ENCODE peak calls at places on chromosome 1, in seven cellular contexts. Y is dorsolateral prefrontal cortex, H is OCI-LY7, G is thoracic aorta, X is tibial artery, I is endodermal cell, A is colonic mucosa. R is an unnamed sample.

GRCh38 chr1:189237008-189237407 is 1240.7 kb downstream of the BRINP3 start:
- DNase-seq in Y (no peak), H (no peak), G (no peak), X (no peak), I (no peak), A (no peak), R (no peak)

GRCh38 chr1:30251451-30251850 is 471.9 kb downstream of the MATN1 start:
- DNase-seq in Y (no peak), H (no peak), G (no peak), X (no peak), I (no peak), A (no peak), R (no peak)

GRCh38 chr1:209808059-209808494 is 2.1 kb upstream of the IRF6 start:
- DNase-seq in Y (no peak), H (no peak), G (no peak), X (no peak), I (no peak), A (peak; percentile 71), R (no peak)

GRCh38 chr1:14896381-14897079 is 257.0 kb upstream of the TMEM51 start:
- DNase-seq in Y (no peak), H (no peak), G (no peak), X (no peak), I (no peak), A (no peak), R (no peak)

GRCh38 chr1:219917851-219918466 is 10.4 kb downstream of the SLC30A10 start:
- DNase-seq in Y (no peak), H (no peak), G (no peak), X (no peak), I (no peak), A (no peak), R (no peak)

GRCh38 chr1:66768935-66769334 is 16.7 kb downstream of the DYNLT5 start:
- DNase-seq in Y (no peak), H (peak; percentile 94), G (no peak), X (no peak), I (no peak), A (no peak), R (no peak)

GRCh38 chr1:219066098-219066497 is 107.6 kb upstream of the LYPLAL1 start:
- DNase-seq in Y (no peak), H (no peak), G (no peak), X (no peak), I (no peak), A (no peak), R (no peak)

GRCh38 chr1:85815906-85816305 is 107.7 kb upstream of the ZNHIT6 start:
- DNase-seq in Y (no peak), H (no peak), G (peak; percentile 3), X (peak; percentile 70), I (no peak), A (no peak), R (no peak)

GRCh38 chr1:75632350-75632949 is 21.5 kb upstream of the SLC44A5 start:
- DNase-seq in Y (no peak), H (peak; percentile 14), G (no peak), X (no peak), I (no peak), A (no peak), R (no peak)

GRCh38 chr1:222385973-222386372 is 161.9 kb downstream of the HHIPL2 start:
- DNase-seq in Y (no peak), H (no peak), G (no peak), X (no peak), I (no peak), A (no peak), R (no peak)

GRCh38 chr1:203011582-203011981 is 4.4 kb downstream of the TMEM183A start:
- DNase-seq in Y (no peak), H (no peak), G (no peak), X (no peak), I (no peak), A (no peak), R (no peak)

GRCh38 chr1:78839704-78840277 is 166.7 kb downstream of the ADGRL4 start:
- DNase-seq in Y (peak; percentile 3), H (peak; percentile 52), G (no peak), X (peak; percentile 22), I (peak; percentile 69), A (peak; percentile 25), R (peak; percentile 83)

GRCh38 chr1:245469734-245470133 is 314.9 kb downstream of the KIF26B start:
- DNase-seq in Y (no peak), H (no peak), G (no peak), X (no peak), I (no peak), A (no peak), R (no peak)

GRCh38 chr1:156893048-156893953 is at the start of gene PEAR1:
- DNase-seq in Y (no peak), H (no peak), G (no peak), X (peak; percentile 47), I (peak; percentile 85), A (no peak), R (no peak)

GRCh38 chr1:47262787-47263413 is 30.9 kb upstream of the TAL1 start:
- DNase-seq in Y (no peak), H (peak; percentile 53), G (no peak), X (no peak), I (peak; percentile 85), A (peak; percentile 60), R (peak; percentile 52)

GRCh38 chr1:193103759-193104495 is 1.3 kb downstream of the GLRX2 start:
- DNase-seq in Y (no peak), H (no peak), G (no peak), X (no peak), I (no peak), A (no peak), R (no peak)

GRCh38 chr1:26827663-26828062 is 1.2 kb downstream of the ZDHHC18 start:
- DNase-seq in Y (no peak), H (no peak), G (no peak), X (no peak), I (peak; percentile 71), A (no peak), R (no peak)

GRCh38 chr1:36087233-36088123 is 1.2 kb upstream of the ADPRS start:
- DNase-seq in Y (no peak), H (no peak), G (no peak), X (no peak), I (peak; percentile 58), A (no peak), R (no peak)

GRCh38 chr1:155285631-155286044 is 8.4 kb downstream of the HCN3 start:
- DNase-seq in Y (no peak), H (no peak), G (no peak), X (no peak), I (no peak), A (no peak), R (no peak)

GRCh38 chr1:155287987-155288543 is 10.8 kb downstream of the HCN3 start:
- DNase-seq in Y (no peak), H (no peak), G (no peak), X (no peak), I (no peak), A (no peak), R (no peak)

GRCh38 chr1:155285063-155285462 is 7.8 kb downstream of the HCN3 start:
- DNase-seq in Y (no peak), H (no peak), G (no peak), X (no peak), I (no peak), A (no peak), R (no peak)

GRCh38 chr1:155284476-155284875 is 7.2 kb downstream of the HCN3 start:
- DNase-seq in Y (no peak), H (no peak), G (no peak), X (no peak), I (no peak), A (no peak), R (no peak)

GRCh38 chr1:155286544-155286943 is 9.3 kb downstream of the HCN3 start:
- DNase-seq in Y (no peak), H (no peak), G (no peak), X (no peak), I (no peak), A (no peak), R (no peak)
- H3K4me3 ChIP-seq in Y (no peak overlapping the region), H (no peak overlapping the region), G (no peak overlapping the region), X (no peak overlapping the region), I (no peak overlapping the region), A (no peak overlapping the region), R (no peak overlapping the region)

DNA sequence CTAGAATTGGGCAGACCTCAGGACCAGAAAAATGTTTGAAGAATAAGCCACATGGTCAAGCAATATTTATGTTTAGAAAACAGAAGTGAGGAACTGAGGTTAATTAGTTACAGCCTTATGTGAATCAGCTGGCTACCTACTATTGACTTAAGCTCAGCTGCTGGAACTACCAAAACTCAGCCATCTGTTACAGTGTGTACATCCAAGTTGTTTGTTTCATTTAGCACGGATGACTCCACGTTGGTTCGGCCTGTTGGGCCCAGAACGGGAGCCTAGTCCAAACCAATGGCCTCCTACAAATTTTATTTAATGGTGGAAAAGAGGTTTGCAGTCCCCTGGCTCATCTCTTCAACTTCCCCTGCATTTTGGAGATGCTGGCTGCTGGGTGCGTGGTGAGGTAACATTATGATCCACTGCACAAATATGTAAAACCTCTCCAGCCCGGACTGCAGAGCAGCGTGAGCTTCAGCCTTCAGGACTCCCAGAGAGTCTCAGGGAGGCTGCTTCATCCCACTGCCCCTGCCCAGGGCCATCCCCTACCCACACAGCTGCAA is 143.4 kb downstream of the ZZZ3 start:
- DNase-seq in Y (no peak), H (no peak), G (no peak), X (peak; percentile 47), I (no peak), A (no peak), R (no peak)
- H3K4me3 ChIP-seq in Y (no peak overlapping the region), H (no peak overlapping the region), G (no peak overlapping the region), X (no peak overlapping the region), I (no peak overlapping the region), A (no peak overlapping the region), R (no peak overlapping the region)

DNA sequence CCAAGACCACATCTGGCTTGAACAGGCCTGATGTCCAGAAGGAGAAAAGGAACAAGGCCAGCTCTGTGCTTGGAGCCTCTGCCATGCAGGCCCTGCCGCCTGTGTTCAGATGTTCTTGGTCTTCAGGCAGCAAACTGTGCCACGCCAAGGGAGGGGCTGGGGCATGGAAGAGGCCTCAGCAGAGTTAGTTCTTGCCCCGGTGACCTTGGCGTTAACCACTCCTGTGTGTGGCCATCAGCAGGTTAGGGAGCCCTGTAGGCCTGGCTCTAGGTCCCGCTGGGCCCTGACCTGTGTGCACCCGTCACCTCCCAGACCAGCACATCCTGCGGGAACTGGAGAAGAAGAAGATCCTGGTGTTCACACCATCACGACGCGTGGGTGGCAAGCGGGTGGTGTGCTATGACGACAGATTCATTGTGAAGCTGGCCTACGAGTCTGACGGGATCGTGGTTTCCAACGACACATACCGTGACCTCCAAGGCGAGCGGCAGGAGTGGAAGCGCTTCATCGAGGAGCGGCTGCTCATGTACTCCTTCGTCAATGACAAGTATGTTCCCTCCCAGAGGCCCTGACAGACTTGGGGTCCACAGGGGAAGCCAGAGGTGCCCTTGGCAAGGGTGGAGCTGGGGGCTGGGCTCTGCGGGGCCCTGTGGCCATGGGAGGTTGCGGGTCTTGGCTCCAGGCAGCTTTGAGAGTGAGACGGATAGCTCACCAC is 7.1 kb downstream of the ZC3H12A start:
- DNase-seq in Y (no peak), H (no peak), G (no peak), X (no peak), I (no peak), A (no peak), R (no peak)
- H3K4me3 ChIP-seq in Y (no peak overlapping the region), H (no peak overlapping the region), G (no peak overlapping the region), X (no peak overlapping the region), I (no peak overlapping the region), A (no peak overlapping the region), R (no peak overlapping the region)

DNA sequence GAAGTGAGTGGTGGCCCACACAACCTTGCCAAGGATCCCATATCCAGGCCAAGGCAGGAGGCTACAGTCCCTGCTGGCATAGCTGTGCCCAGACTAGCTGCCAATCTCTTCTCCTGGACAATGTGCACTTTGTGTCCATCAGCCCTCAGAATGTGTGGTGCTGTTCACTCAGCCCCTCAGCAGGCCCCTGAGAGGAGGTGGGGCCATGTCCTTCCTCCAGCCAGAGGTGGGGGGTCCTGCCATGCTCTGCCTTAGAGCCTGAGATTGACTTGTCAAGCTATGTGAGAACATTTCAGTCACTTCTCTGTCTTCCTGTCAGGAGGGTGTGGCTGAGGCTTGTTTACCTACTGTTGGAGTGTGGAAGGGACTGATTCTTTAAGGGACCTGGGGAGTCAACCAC is 1.4 kb downstream of the NCF2 start:
- DNase-seq in Y (no peak), H (peak; percentile 15), G (no peak), X (no peak), I (no peak), A (peak; percentile 49), R (no peak)
- H3K4me3 ChIP-seq in Y (no peak overlapping the region), H (peak overlapping the region; percentile 62), G (peak overlapping the region; percentile 44), X (no peak overlapping the region), I (no peak overlapping the region), A (no peak overlapping the region), R (peak overlapping the region; percentile 7)